ENCODE peak calls at places on chromosomes 2 and 18, in five cellular contexts. One of them, this sample, is unnamed.

GRCh38 chr2:240958366-240959213 is 39.8 kb upstream of the SNED1 start:
- DNase-seq in stomach: peak; percentile 19
- DNase-seq in HepG2: no peak
- DNase-seq in IMR-90: no peak
- DNase-seq in RKO: no peak
- DNase-seq in this sample: no peak

GRCh38 chr18:21215480-21215879 is 26.6 kb upstream of the GREB1L start:
- DNase-seq in HepG2: no peak
- DNase-seq in RKO: no peak
- DNase-seq in stomach: no peak
- DNase-seq in IMR-90: no peak
- DNase-seq in this sample: no peak

GRCh38 chr2:203636896-203637818 is 69.3 kb upstream of the CD28 start:
- DNase-seq in HepG2: no peak
- DNase-seq in IMR-90: no peak
- DNase-seq in RKO: no peak
- DNase-seq in stomach: no peak
- DNase-seq in this sample: no peak

GRCh38 chr18:79747156-79747845 is 50.4 kb upstream of the KCNG2 start:
- DNase-seq in IMR-90: no peak
- DNase-seq in stomach: no peak
- DNase-seq in RKO: no peak
- DNase-seq in HepG2: no peak
- DNase-seq in this sample: no peak

GRCh38 chr2:74081030-74081429 is 66.7 kb downstream of the BOLA3 start:
- DNase-seq in RKO: no peak
- DNase-seq in IMR-90: peak; percentile 37
- DNase-seq in HepG2: no peak
- DNase-seq in stomach: no peak
- DNase-seq in this sample: peak; percentile 16

GRCh38 chr18:38751897-38752296 is 1186.3 kb upstream of the CELF4 start:
- DNase-seq in RKO: no peak
- DNase-seq in HepG2: no peak
- DNase-seq in IMR-90: no peak
- DNase-seq in stomach: no peak
- DNase-seq in this sample: no peak

GRCh38 chr2:12587729-12588522 is 128.8 kb upstream of the TRIB2 start:
- DNase-seq in RKO: peak; percentile 60
- DNase-seq in HepG2: no peak
- DNase-seq in IMR-90: peak; percentile 96
- DNase-seq in stomach: no peak
- DNase-seq in this sample: peak; percentile 91

GRCh38 chr2:30686000-30686399 is 121.2 kb downstream of the CAPN13 start:
- DNase-seq in IMR-90: no peak
- DNase-seq in HepG2: peak; percentile 59
- DNase-seq in RKO: peak; percentile 24
- DNase-seq in stomach: no peak
- DNase-seq in this sample: no peak

GRCh38 chr2:191582355-191582754 is 95.6 kb upstream of the NABP1 start:
- DNase-seq in IMR-90: peak; percentile 87
- DNase-seq in RKO: peak; percentile 41
- DNase-seq in HepG2: peak; percentile 44
- DNase-seq in stomach: no peak
- DNase-seq in this sample: peak; percentile 90

GRCh38 chr2:134917958-134918517 is 584 bp upstream of the CCNT2 start:
- DNase-seq in stomach: peak; percentile 89
- DNase-seq in HepG2: no peak
- DNase-seq in RKO: no peak
- DNase-seq in IMR-90: no peak
- DNase-seq in this sample: no peak

GRCh38 chr18:48364146-48364545 is 45.0 kb downstream of the ZBTB7C start:
- DNase-seq in RKO: no peak
- DNase-seq in HepG2: no peak
- DNase-seq in stomach: no peak
- DNase-seq in IMR-90: no peak
- DNase-seq in this sample: no peak

GRCh38 chr2:58633576-58634365 is 392.6 kb upstream of the FANCL start:
- DNase-seq in stomach: no peak
- DNase-seq in RKO: peak; percentile 39
- DNase-seq in IMR-90: no peak
- DNase-seq in HepG2: peak; percentile 14
- DNase-seq in this sample: peak; percentile 44

GRCh38 chr2:232593931-232594330 is 39.5 kb upstream of the EFHD1 start:
- DNase-seq in RKO: no peak
- DNase-seq in stomach: no peak
- DNase-seq in HepG2: no peak
- DNase-seq in IMR-90: no peak
- DNase-seq in this sample: no peak

GRCh38 chr2:105291981-105292380 is 37.6 kb downstream of the TGFBRAP1 start:
- DNase-seq in IMR-90: peak; percentile 10
- DNase-seq in RKO: no peak
- DNase-seq in HepG2: no peak
- DNase-seq in stomach: no peak
- DNase-seq in this sample: no peak

GRCh38 chr2:86393521-86394490 is 47.4 kb upstream of the KDM3A start:
- DNase-seq in stomach: peak; percentile 42
- DNase-seq in RKO: peak; percentile 37
- DNase-seq in IMR-90: peak; percentile 22
- DNase-seq in HepG2: no peak
- DNase-seq in this sample: peak; percentile 19

GRCh38 chr2:180291060-180291459 is 284.0 kb upstream of the CWC22 start:
- DNase-seq in HepG2: no peak
- DNase-seq in stomach: no peak
- DNase-seq in RKO: peak; percentile 55
- DNase-seq in IMR-90: peak; percentile 60
- DNase-seq in this sample: peak; percentile 90

GRCh38 chr2:44684559-44684958 is 256.9 kb upstream of the SIX3 start:
- DNase-seq in HepG2: no peak
- DNase-seq in IMR-90: no peak
- DNase-seq in RKO: no peak
- DNase-seq in stomach: no peak
- DNase-seq in this sample: no peak

GRCh38 chr2:82790277-82791021 is 1668.6 kb downstream of the SUCLG1 start:
- DNase-seq in HepG2: peak; percentile 7
- DNase-seq in IMR-90: peak; percentile 11
- DNase-seq in RKO: peak; percentile 3
- DNase-seq in stomach: no peak
- DNase-seq in this sample: no peak

GRCh38 chr2:179268277-179268935 is 3.8 kb upstream of the SESTD1 start:
- DNase-seq in RKO: no peak
- DNase-seq in IMR-90: peak; percentile 49
- DNase-seq in HepG2: peak; percentile 60
- DNase-seq in stomach: no peak
- DNase-seq in this sample: peak; percentile 72

GRCh38 chr2:3487432-3487831 is 31.9 kb downstream of the ADI1 start:
- DNase-seq in RKO: no peak
- DNase-seq in HepG2: no peak
- DNase-seq in IMR-90: no peak
- DNase-seq in stomach: no peak
- DNase-seq in this sample: peak; percentile 35

GRCh38 chr2:36059684-36060083 is 295.9 kb upstream of the CRIM1 start:
- DNase-seq in stomach: no peak
- DNase-seq in HepG2: no peak
- DNase-seq in RKO: no peak
- DNase-seq in IMR-90: no peak
- DNase-seq in this sample: no peak

GRCh38 chr2:150878347-150878746 is 383.3 kb downstream of the RBM43 start:
- DNase-seq in stomach: no peak
- DNase-seq in IMR-90: peak; percentile 52
- DNase-seq in RKO: peak; percentile 61
- DNase-seq in HepG2: peak; percentile 13
- DNase-seq in this sample: peak; percentile 88

This sample was measured in fibroblast of mammary gland.